ENCODE peak calls at places on chromosomes 3 and 15, in nine cellular contexts. C is SIG-M5; M is DND-41; H is activated CD4-positive, alpha-beta T cell treated with anti-CD3 and anti-CD28 coated beads for 24 hours; V is astrocyte of the spinal cord; E is H1; I is stimulated activated CD4-positive, alpha-beta T cell treated with anti-CD3 and anti-CD28 coated beads, TNF-alpha, amount 100 ng/mL, for 4 hours; R is heart left ventricle; T is right atrium auricular region. X is an unnamed sample.

GRCh38 chr3:13451301-13451673 is 28.8 kb upstream of the HDAC11 start:
- DNase-seq in T (no peak), V (no peak), H (no peak), M (no peak), C (no peak), I (peak; percentile 18), E (no peak), R (no peak), X (no peak)

GRCh38 chr3:88528494-88528893 is 378.7 kb downstream of the C3orf38 start:
- DNase-seq in R (no peak), T (no peak), C (no peak), I (no peak), E (no peak), M (no peak), V (no peak), H (no peak), X (no peak)

GRCh38 chr15:71337197-71337845 is 222.1 kb downstream of the THSD4 start:
- DNase-seq in V (no peak), T (no peak), R (no peak), C (no peak), H (no peak), E (no peak), M (no peak), I (no peak), X (no peak)

GRCh38 chr15:78259232-78259631 is 5.1 kb upstream of the DNAJA4 start:
- DNase-seq in I (no peak), M (no peak), C (no peak), T (no peak), E (no peak), V (no peak), H (no peak), R (no peak), X (no peak)

GRCh38 chr3:189144645-189145044 is 27.1 kb upstream of the TPRG1 start:
- DNase-seq in E (no peak), R (no peak), C (no peak), T (no peak), M (peak; percentile 24), H (no peak), I (no peak), V (no peak), X (no peak)

GRCh38 chr3:13233487-13234154 is 160.4 kb upstream of the IQSEC1 start:
- DNase-seq in I (no peak), C (no peak), V (no peak), T (no peak), H (no peak), M (no peak), R (no peak), E (no peak), X (no peak)

GRCh38 chr3:149572796-149573414 is 84.9 kb downstream of the WWTR1 start:
- DNase-seq in V (peak; percentile 85), R (no peak), M (no peak), C (no peak), H (no peak), T (no peak), E (no peak), I (no peak), X (no peak)

GRCh38 chr3:99716463-99716995 is 78.1 kb downstream of the COL8A1 start:
- DNase-seq in C (no peak), T (no peak), H (no peak), M (no peak), V (no peak), R (no peak), I (no peak), E (no peak), X (no peak)

GRCh38 chr3:38130219-38130618 is 6.7 kb downstream of the ACAA1 start:
- DNase-seq in T (no peak), M (no peak), C (no peak), V (no peak), E (no peak), H (no peak), I (no peak), R (peak; percentile 2), X (no peak)

GRCh38 chr3:188796122-188796631 is 375.6 kb upstream of the TPRG1 start:
- DNase-seq in R (no peak), I (no peak), T (no peak), C (peak; percentile 84), M (no peak), E (no peak), V (peak; percentile 92), H (no peak), X (no peak)

GRCh38 chr15:98226149-98226548 is 265.6 kb downstream of the ARRDC4 start:
- DNase-seq in R (no peak), E (no peak), M (no peak), V (no peak), H (no peak), C (no peak), I (no peak), T (no peak), X (no peak)

GRCh38 chr15:50798684-50799083 is 33.2 kb upstream of the SPPL2A start:
- DNase-seq in T (no peak), V (no peak), R (no peak), C (no peak), I (no peak), M (no peak), H (no peak), E (no peak), X (no peak)

GRCh38 chr15:97319316-97319715 is 641.2 kb upstream of the ARRDC4 start:
- DNase-seq in C (no peak), R (no peak), E (no peak), V (no peak), T (no peak), H (no peak), I (no peak), M (no peak), X (no peak)

GRCh38 chr15:69760890-69761568 is 308.4 kb downstream of the RPLP1 start:
- DNase-seq in T (peak; percentile 91), E (no peak), I (peak; percentile 46), R (peak; percentile 25), M (peak; percentile 67), C (peak; percentile 78), H (peak; percentile 60), V (peak; percentile 98), X (no peak)

GRCh38 chr3:129112308-129113052 is 9.1 kb downstream of the RAB43 start:
- DNase-seq in V (peak; percentile 68), M (peak; percentile 24), T (no peak), R (no peak), E (no peak), H (no peak), I (no peak), C (peak; percentile 69), X (no peak)